ENCODE peak calls at places on chromosome 11, in ten cellular contexts. One of them, this sample, is unnamed.

GRCh38 chr11:100670140-100670539 is 16.9 kb upstream of the ARHGAP42 start:
- DNase-seq in upper lobe of left lung: no peak
- DNase-seq in transverse colon: no peak
- DNase-seq in spleen: no peak
- DNase-seq in vagina: no peak
- DNase-seq in H1: no peak
- DNase-seq in stomach: no peak
- DNase-seq in GM23338: peak
- DNase-seq in HCT116: no peak
- DNase-seq in suprapubic skin: no peak
- DNase-seq in this sample: no peak

GRCh38 chr11:114848027-114848426 is 169.7 kb downstream of the NXPE2 start:
- DNase-seq in upper lobe of left lung: no peak
- DNase-seq in H1: no peak
- DNase-seq in spleen: no peak
- DNase-seq in vagina: no peak
- DNase-seq in stomach: no peak
- DNase-seq in HCT116: no peak
- DNase-seq in transverse colon: no peak
- DNase-seq in GM23338: peak
- DNase-seq in suprapubic skin: no peak
- DNase-seq in this sample: peak

GRCh38 chr11:107679255-107680024 is 32.4 kb downstream of the SLN start:
- DNase-seq in spleen: no peak
- DNase-seq in H1: no peak
- DNase-seq in HCT116: no peak
- DNase-seq in suprapubic skin: no peak
- DNase-seq in transverse colon: no peak
- DNase-seq in upper lobe of left lung: no peak
- DNase-seq in stomach: no peak
- DNase-seq in vagina: no peak
- DNase-seq in GM23338: no peak
- DNase-seq in this sample: no peak

GRCh38 chr11:126720539-126721235 is 279.9 kb downstream of the KIRREL3 start:
- DNase-seq in transverse colon: no peak
- DNase-seq in suprapubic skin: no peak
- DNase-seq in GM23338: no peak
- DNase-seq in spleen: no peak
- DNase-seq in stomach: no peak
- DNase-seq in HCT116: no peak
- DNase-seq in upper lobe of left lung: no peak
- DNase-seq in vagina: no peak
- DNase-seq in H1: no peak
- DNase-seq in this sample: no peak

GRCh38 chr11:110077866-110078325 is 15.3 kb upstream of the ZC3H12C start:
- DNase-seq in H1: no peak
- DNase-seq in vagina: no peak
- DNase-seq in transverse colon: no peak
- DNase-seq in spleen: no peak
- DNase-seq in HCT116: no peak
- DNase-seq in suprapubic skin: no peak
- DNase-seq in GM23338: peak
- DNase-seq in upper lobe of left lung: no peak
- DNase-seq in stomach: no peak
- DNase-seq in this sample: no peak

GRCh38 chr11:5719703-5720495 is 16.3 kb upstream of the OR56B1 start:
- DNase-seq in vagina: no peak
- DNase-seq in transverse colon: no peak
- DNase-seq in HCT116: no peak
- DNase-seq in upper lobe of left lung: no peak
- DNase-seq in suprapubic skin: no peak
- DNase-seq in spleen: no peak
- DNase-seq in stomach: no peak
- DNase-seq in H1: no peak
- DNase-seq in GM23338: no peak
- DNase-seq in this sample: no peak

GRCh38 chr11:62012451-62013265 is 45.2 kb upstream of the FTH1 start:
- DNase-seq in HCT116: no peak
- DNase-seq in transverse colon: no peak
- DNase-seq in upper lobe of left lung: no peak
- DNase-seq in suprapubic skin: no peak
- DNase-seq in spleen: peak
- DNase-seq in stomach: no peak
- DNase-seq in GM23338: no peak
- DNase-seq in vagina: no peak
- DNase-seq in H1: no peak
- DNase-seq in this sample: no peak

GRCh38 chr11:33779849-33780528 is 5.7 kb upstream of the FBXO3 start:
- DNase-seq in spleen: no peak
- DNase-seq in transverse colon: no peak
- DNase-seq in H1: no peak
- DNase-seq in upper lobe of left lung: no peak
- DNase-seq in HCT116: no peak
- DNase-seq in stomach: no peak
- DNase-seq in GM23338: no peak
- DNase-seq in vagina: no peak
- DNase-seq in suprapubic skin: no peak
- DNase-seq in this sample: no peak

GRCh38 chr11:95082576-95083001 is 7.1 kb upstream of the ENDOD1 start:
- DNase-seq in H1: no peak
- DNase-seq in vagina: no peak
- DNase-seq in HCT116: no peak
- DNase-seq in GM23338: no peak
- DNase-seq in upper lobe of left lung: no peak
- DNase-seq in transverse colon: no peak
- DNase-seq in stomach: no peak
- DNase-seq in suprapubic skin: no peak
- DNase-seq in spleen: no peak
- DNase-seq in this sample: no peak
- TF ChIP-seq POLR2AphosphoS5 in H1: no peak
- TF ChIP-seq POLR2AphosphoS5 in vagina: no peak
- TF ChIP-seq POLR2AphosphoS5 in HCT116: no peak
- TF ChIP-seq POLR2AphosphoS5 in GM23338: no peak
- TF ChIP-seq POLR2AphosphoS5 in upper lobe of left lung: no peak
- TF ChIP-seq POLR2AphosphoS5 in transverse colon: no peak
- TF ChIP-seq POLR2AphosphoS5 in stomach: no peak
- TF ChIP-seq POLR2AphosphoS5 in suprapubic skin: no peak
- TF ChIP-seq POLR2AphosphoS5 in spleen: no peak
- TF ChIP-seq POLR2AphosphoS5 in this sample: no peak

GRCh38 chr11:63613517-63614135 is 607 bp downstream of the PLAAT3 start:
- DNase-seq in GM23338: peak
- DNase-seq in vagina: no peak
- DNase-seq in spleen: peak
- DNase-seq in HCT116: no peak
- DNase-seq in transverse colon: peak
- DNase-seq in upper lobe of left lung: peak
- DNase-seq in stomach: peak
- DNase-seq in H1: no peak
- DNase-seq in suprapubic skin: peak
- DNase-seq in this sample: no peak

GRCh38 chr11:63616953-63617352 is 2.7 kb upstream of the PLAAT3 start:
- DNase-seq in H1: no peak
- DNase-seq in stomach: no peak
- DNase-seq in HCT116: no peak
- DNase-seq in suprapubic skin: no peak
- DNase-seq in GM23338: no peak
- DNase-seq in spleen: no peak
- DNase-seq in upper lobe of left lung: no peak
- DNase-seq in transverse colon: no peak
- DNase-seq in vagina: no peak
- DNase-seq in this sample: no peak

GRCh38 chr11:63611395-63611747 is 2.9 kb downstream of the PLAAT3 start:
- DNase-seq in HCT116: no peak
- DNase-seq in stomach: no peak
- DNase-seq in transverse colon: no peak
- DNase-seq in GM23338: no peak
- DNase-seq in H1: no peak
- DNase-seq in suprapubic skin: no peak
- DNase-seq in spleen: no peak
- DNase-seq in upper lobe of left lung: no peak
- DNase-seq in vagina: no peak
- DNase-seq in this sample: no peak

GRCh38 chr11:63612181-63612580 is 2.1 kb downstream of the PLAAT3 start:
- DNase-seq in suprapubic skin: no peak
- DNase-seq in spleen: no peak
- DNase-seq in HCT116: no peak
- DNase-seq in GM23338: no peak
- DNase-seq in vagina: no peak
- DNase-seq in H1: no peak
- DNase-seq in transverse colon: no peak
- DNase-seq in stomach: no peak
- DNase-seq in upper lobe of left lung: no peak
- DNase-seq in this sample: no peak

DNA sequence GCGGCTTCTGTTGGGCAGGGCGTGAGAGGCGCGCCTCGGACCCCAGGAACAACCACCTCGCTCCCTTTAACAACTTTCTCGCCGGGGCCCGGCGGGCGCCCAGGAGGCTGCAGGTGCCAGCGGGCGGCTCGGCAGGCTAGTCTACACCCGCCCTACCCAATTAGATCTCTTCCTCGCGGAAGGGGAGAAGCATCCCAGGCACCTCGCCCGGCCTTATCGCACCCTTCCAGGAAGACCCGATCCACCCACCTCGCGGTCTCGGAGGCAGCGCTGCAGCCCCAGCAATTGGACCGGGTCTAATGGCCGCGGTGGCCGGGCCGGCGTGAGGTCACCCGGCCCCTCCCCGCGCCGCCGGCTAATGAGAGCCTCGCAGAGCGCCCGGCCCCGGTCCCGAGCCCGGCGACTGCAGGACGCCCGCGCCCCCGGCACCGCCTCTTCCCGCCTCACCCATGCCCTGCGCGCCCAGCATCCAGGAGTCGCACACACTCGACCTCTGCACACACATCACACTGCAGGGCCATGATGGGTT is at the start of gene PLAAT3:
- DNase-seq in stomach: peak
- DNase-seq in suprapubic skin: peak
- DNase-seq in vagina: no peak
- DNase-seq in upper lobe of left lung: peak
- DNase-seq in spleen: peak
- DNase-seq in GM23338: peak
- DNase-seq in transverse colon: peak
- DNase-seq in H1: peak
- DNase-seq in HCT116: peak
- DNase-seq in this sample: no peak
- H3K27ac ChIP-seq in stomach: peak
- H3K27ac ChIP-seq in suprapubic skin: peak
- H3K27ac ChIP-seq in vagina: peak
- H3K27ac ChIP-seq in upper lobe of left lung: peak
- H3K27ac ChIP-seq in spleen: peak
- H3K27ac ChIP-seq in GM23338: peak
- H3K27ac ChIP-seq in transverse colon: peak
- H3K27ac ChIP-seq in H1: no peak
- H3K27ac ChIP-seq in HCT116: peak
- H3K27ac ChIP-seq in this sample: peak

GRCh38 chr11:65719887-65720236 is 736 bp downstream of the RNASEH2C start:
- DNase-seq in H1: no peak
- DNase-seq in stomach: no peak
- DNase-seq in transverse colon: no peak
- DNase-seq in HCT116: no peak
- DNase-seq in spleen: no peak
- DNase-seq in GM23338: no peak
- DNase-seq in vagina: no peak
- DNase-seq in upper lobe of left lung: no peak
- DNase-seq in suprapubic skin: no peak
- DNase-seq in this sample: no peak

GRCh38 chr11:65718531-65718930 is 2.1 kb downstream of the RNASEH2C start:
- DNase-seq in GM23338: no peak
- DNase-seq in HCT116: no peak
- DNase-seq in H1: no peak
- DNase-seq in vagina: no peak
- DNase-seq in transverse colon: no peak
- DNase-seq in spleen: no peak
- DNase-seq in stomach: no peak
- DNase-seq in suprapubic skin: no peak
- DNase-seq in upper lobe of left lung: no peak
- DNase-seq in this sample: no peak

GRCh38 chr11:65720237-65720934 is at the start of gene RNASEH2C:
- DNase-seq in suprapubic skin: no peak
- DNase-seq in GM23338: peak
- DNase-seq in stomach: peak
- DNase-seq in HCT116: peak
- DNase-seq in vagina: no peak
- DNase-seq in transverse colon: peak
- DNase-seq in upper lobe of left lung: peak
- DNase-seq in H1: peak
- DNase-seq in spleen: peak
- DNase-seq in this sample: peak

GRCh38 chr11:65717906-65718305 is 2.7 kb downstream of the RNASEH2C start:
- DNase-seq in suprapubic skin: no peak
- DNase-seq in transverse colon: no peak
- DNase-seq in HCT116: no peak
- DNase-seq in stomach: no peak
- DNase-seq in upper lobe of left lung: no peak
- DNase-seq in spleen: no peak
- DNase-seq in H1: no peak
- DNase-seq in vagina: no peak
- DNase-seq in GM23338: no peak
- DNase-seq in this sample: no peak

DNA sequence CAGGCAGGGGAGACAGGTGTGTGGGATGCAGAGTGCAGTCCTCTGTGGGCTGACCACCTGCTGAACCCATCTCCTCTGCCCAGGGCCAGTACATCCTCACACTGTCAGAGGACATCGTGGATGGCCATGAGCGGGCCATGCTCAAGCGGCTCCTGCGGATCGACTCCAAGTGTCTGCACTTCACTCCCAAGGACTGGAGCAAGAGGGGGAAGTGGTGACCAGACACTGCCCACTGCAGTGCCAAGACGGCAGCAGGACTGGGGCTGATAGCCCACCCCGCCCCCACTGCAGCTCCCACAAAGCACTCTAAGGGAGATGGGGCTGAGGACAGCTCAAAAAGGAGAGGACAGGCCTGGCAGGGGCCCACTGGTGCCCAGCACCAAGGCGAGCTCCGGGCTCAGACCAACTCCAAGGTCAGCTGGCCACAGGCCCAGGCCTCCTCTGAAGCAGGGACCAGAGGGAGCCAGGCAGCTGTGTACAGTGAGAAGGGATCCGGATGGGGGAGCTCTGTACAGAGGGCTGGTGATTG is 1.6 kb downstream of the RNASEH2C start:
- DNase-seq in GM23338: no peak
- DNase-seq in spleen: no peak
- DNase-seq in stomach: peak
- DNase-seq in vagina: no peak
- DNase-seq in transverse colon: no peak
- DNase-seq in HCT116: no peak
- DNase-seq in upper lobe of left lung: no peak
- DNase-seq in H1: no peak
- DNase-seq in suprapubic skin: no peak
- DNase-seq in this sample: no peak
- TF ChIP-seq POLR2AphosphoS5 in GM23338: no peak
- TF ChIP-seq POLR2AphosphoS5 in spleen: no peak
- TF ChIP-seq POLR2AphosphoS5 in stomach: no peak
- TF ChIP-seq POLR2AphosphoS5 in vagina: no peak
- TF ChIP-seq POLR2AphosphoS5 in transverse colon: no peak
- TF ChIP-seq POLR2AphosphoS5 in HCT116: no peak
- TF ChIP-seq POLR2AphosphoS5 in upper lobe of left lung: no peak
- TF ChIP-seq POLR2AphosphoS5 in H1: no peak
- TF ChIP-seq POLR2AphosphoS5 in suprapubic skin: no peak
- TF ChIP-seq POLR2AphosphoS5 in this sample: no peak

DNA sequence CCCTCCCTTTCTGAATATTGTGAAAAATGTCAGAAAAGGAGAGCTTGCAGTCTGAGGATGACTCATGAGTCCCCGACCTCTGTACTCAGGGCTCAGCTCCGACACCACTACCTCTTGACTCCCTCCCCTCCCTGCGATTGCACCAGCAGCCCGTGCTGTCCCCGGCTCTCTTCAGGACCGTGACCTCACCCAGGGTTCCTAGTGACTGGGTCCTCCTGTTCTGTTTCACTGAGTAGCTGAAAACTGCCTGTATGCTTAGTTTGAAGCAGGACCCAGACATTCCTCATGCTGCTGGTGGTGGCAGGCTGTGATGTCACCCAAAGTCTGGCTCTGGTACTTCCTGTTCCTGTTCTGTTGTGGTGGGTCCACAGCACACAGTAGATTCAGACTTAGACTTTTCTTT is 11.7 kb downstream of the PHRF1 start:
- DNase-seq in GM23338: no peak
- DNase-seq in stomach: no peak
- DNase-seq in H1: no peak
- DNase-seq in upper lobe of left lung: peak
- DNase-seq in spleen: no peak
- DNase-seq in suprapubic skin: no peak
- DNase-seq in vagina: no peak
- DNase-seq in HCT116: no peak
- DNase-seq in transverse colon: no peak
- DNase-seq in this sample: no peak
- H3K27ac ChIP-seq in GM23338: no peak
- H3K27ac ChIP-seq in stomach: peak
- H3K27ac ChIP-seq in H1: no peak
- H3K27ac ChIP-seq in upper lobe of left lung: peak
- H3K27ac ChIP-seq in spleen: no peak
- H3K27ac ChIP-seq in suprapubic skin: no peak
- H3K27ac ChIP-seq in vagina: no peak
- H3K27ac ChIP-seq in HCT116: no peak
- H3K27ac ChIP-seq in transverse colon: peak
- H3K27ac ChIP-seq in this sample: no peak

This sample was measured in esophagus muscularis mucosa.